ENCODE peak calls at places on chromosomes 1 and 21, in ten cellular contexts. One of them, this sample, is unnamed.
A peak's percentile ranks its signal among the peaks of the same experiment; 100 is the strongest.

GRCh38 chr1:178057131-178057765 is 36.7 kb upstream of the RASAL2 start:
- ATAC-seq in psoas muscle: peak; percentile 14
- ATAC-seq in gastrocnemius medialis: peak; percentile 18
- ATAC-seq in foreskin keratinocyte: no peak
- ATAC-seq in left cardiac atrium: peak; percentile 50
- ATAC-seq in omental fat pad: no peak
- ATAC-seq in stimulated activated naive CD8-positive, alpha-beta T cell treated with anti-CD3 and anti-CD28 coated beads, Interleukin-15, Interleukin-2, amounts not matched to agents 100 U/mL and 50 U/mL, for 24 hours: no peak
- ATAC-seq in activated CD4-positive, CD25-positive, alpha-beta regulatory T cell treated with anti-CD3 and anti-CD28 coated beads, Interleukin-2, amount 50 U/mL, for 24 hours: no peak
- ATAC-seq in gastroesophageal sphincter: no peak
- ATAC-seq in right cardiac atrium: peak; percentile 42
- ATAC-seq in this sample: no peak

GRCh38 chr21:31254131-31254530 is 89.9 kb downstream of the TIAM1 start:
- ATAC-seq in psoas muscle: no peak
- ATAC-seq in gastrocnemius medialis: no peak
- ATAC-seq in foreskin keratinocyte: no peak
- ATAC-seq in left cardiac atrium: no peak
- ATAC-seq in omental fat pad: no peak
- ATAC-seq in stimulated activated naive CD8-positive, alpha-beta T cell treated with anti-CD3 and anti-CD28 coated beads, Interleukin-15, Interleukin-2, amounts not matched to agents 100 U/mL and 50 U/mL, for 24 hours: no peak
- ATAC-seq in activated CD4-positive, CD25-positive, alpha-beta regulatory T cell treated with anti-CD3 and anti-CD28 coated beads, Interleukin-2, amount 50 U/mL, for 24 hours: no peak
- ATAC-seq in gastroesophageal sphincter: no peak
- ATAC-seq in right cardiac atrium: no peak
- ATAC-seq in this sample: no peak

GRCh38 chr1:41900611-41901444 is 17.9 kb downstream of the HIVEP3 start:
- ATAC-seq in psoas muscle: no peak
- ATAC-seq in gastrocnemius medialis: no peak
- ATAC-seq in foreskin keratinocyte: peak; percentile 83
- ATAC-seq in left cardiac atrium: peak; percentile 47
- ATAC-seq in omental fat pad: peak; percentile 36
- ATAC-seq in stimulated activated naive CD8-positive, alpha-beta T cell treated with anti-CD3 and anti-CD28 coated beads, Interleukin-15, Interleukin-2, amounts not matched to agents 100 U/mL and 50 U/mL, for 24 hours: no peak
- ATAC-seq in activated CD4-positive, CD25-positive, alpha-beta regulatory T cell treated with anti-CD3 and anti-CD28 coated beads, Interleukin-2, amount 50 U/mL, for 24 hours: no peak
- ATAC-seq in gastroesophageal sphincter: no peak
- ATAC-seq in right cardiac atrium: no peak
- ATAC-seq in this sample: no peak

GRCh38 chr1:230572121-230573083 is 69.9 kb upstream of the COG2 start:
- ATAC-seq in psoas muscle: no peak
- ATAC-seq in gastrocnemius medialis: no peak
- ATAC-seq in foreskin keratinocyte: no peak
- ATAC-seq in left cardiac atrium: no peak
- ATAC-seq in omental fat pad: no peak
- ATAC-seq in stimulated activated naive CD8-positive, alpha-beta T cell treated with anti-CD3 and anti-CD28 coated beads, Interleukin-15, Interleukin-2, amounts not matched to agents 100 U/mL and 50 U/mL, for 24 hours: no peak
- ATAC-seq in activated CD4-positive, CD25-positive, alpha-beta regulatory T cell treated with anti-CD3 and anti-CD28 coated beads, Interleukin-2, amount 50 U/mL, for 24 hours: no peak
- ATAC-seq in gastroesophageal sphincter: no peak
- ATAC-seq in right cardiac atrium: no peak
- ATAC-seq in this sample: no peak

GRCh38 chr1:23132033-23132432 is 36.6 kb downstream of the LUZP1 start:
- ATAC-seq in psoas muscle: no peak
- ATAC-seq in gastrocnemius medialis: no peak
- ATAC-seq in foreskin keratinocyte: peak; percentile 28
- ATAC-seq in left cardiac atrium: no peak
- ATAC-seq in omental fat pad: no peak
- ATAC-seq in stimulated activated naive CD8-positive, alpha-beta T cell treated with anti-CD3 and anti-CD28 coated beads, Interleukin-15, Interleukin-2, amounts not matched to agents 100 U/mL and 50 U/mL, for 24 hours: no peak
- ATAC-seq in activated CD4-positive, CD25-positive, alpha-beta regulatory T cell treated with anti-CD3 and anti-CD28 coated beads, Interleukin-2, amount 50 U/mL, for 24 hours: peak; percentile 98
- ATAC-seq in gastroesophageal sphincter: no peak
- ATAC-seq in right cardiac atrium: no peak
- ATAC-seq in this sample: no peak

GRCh38 chr1:34970829-34971228 is 14.3 kb downstream of the TMEM35B start:
- ATAC-seq in psoas muscle: no peak
- ATAC-seq in gastrocnemius medialis: no peak
- ATAC-seq in foreskin keratinocyte: no peak
- ATAC-seq in left cardiac atrium: no peak
- ATAC-seq in omental fat pad: no peak
- ATAC-seq in stimulated activated naive CD8-positive, alpha-beta T cell treated with anti-CD3 and anti-CD28 coated beads, Interleukin-15, Interleukin-2, amounts not matched to agents 100 U/mL and 50 U/mL, for 24 hours: no peak
- ATAC-seq in activated CD4-positive, CD25-positive, alpha-beta regulatory T cell treated with anti-CD3 and anti-CD28 coated beads, Interleukin-2, amount 50 U/mL, for 24 hours: no peak
- ATAC-seq in gastroesophageal sphincter: no peak
- ATAC-seq in right cardiac atrium: no peak
- ATAC-seq in this sample: no peak

GRCh38 chr1:241482761-241483250 is 36.7 kb downstream of the FH start:
- ATAC-seq in psoas muscle: no peak
- ATAC-seq in gastrocnemius medialis: no peak
- ATAC-seq in foreskin keratinocyte: peak; percentile 86
- ATAC-seq in left cardiac atrium: no peak
- ATAC-seq in omental fat pad: no peak
- ATAC-seq in stimulated activated naive CD8-positive, alpha-beta T cell treated with anti-CD3 and anti-CD28 coated beads, Interleukin-15, Interleukin-2, amounts not matched to agents 100 U/mL and 50 U/mL, for 24 hours: peak; percentile 70
- ATAC-seq in activated CD4-positive, CD25-positive, alpha-beta regulatory T cell treated with anti-CD3 and anti-CD28 coated beads, Interleukin-2, amount 50 U/mL, for 24 hours: peak; percentile 61
- ATAC-seq in gastroesophageal sphincter: no peak
- ATAC-seq in right cardiac atrium: no peak
- ATAC-seq in this sample: no peak

GRCh38 chr21:31236528-31236927 is 107.5 kb downstream of the TIAM1 start:
- ATAC-seq in psoas muscle: no peak
- ATAC-seq in gastrocnemius medialis: no peak
- ATAC-seq in foreskin keratinocyte: no peak
- ATAC-seq in left cardiac atrium: no peak
- ATAC-seq in omental fat pad: no peak
- ATAC-seq in stimulated activated naive CD8-positive, alpha-beta T cell treated with anti-CD3 and anti-CD28 coated beads, Interleukin-15, Interleukin-2, amounts not matched to agents 100 U/mL and 50 U/mL, for 24 hours: peak; percentile 84
- ATAC-seq in activated CD4-positive, CD25-positive, alpha-beta regulatory T cell treated with anti-CD3 and anti-CD28 coated beads, Interleukin-2, amount 50 U/mL, for 24 hours: no peak
- ATAC-seq in gastroesophageal sphincter: no peak
- ATAC-seq in right cardiac atrium: no peak
- ATAC-seq in this sample: no peak

GRCh38 chr1:21939650-21940374 is 2.7 kb upstream of the HSPG2 start:
- ATAC-seq in psoas muscle: peak; percentile 68
- ATAC-seq in gastrocnemius medialis: peak; percentile 42
- ATAC-seq in foreskin keratinocyte: peak; percentile 63
- ATAC-seq in left cardiac atrium: peak; percentile 32
- ATAC-seq in omental fat pad: peak; percentile 54
- ATAC-seq in stimulated activated naive CD8-positive, alpha-beta T cell treated with anti-CD3 and anti-CD28 coated beads, Interleukin-15, Interleukin-2, amounts not matched to agents 100 U/mL and 50 U/mL, for 24 hours: no peak
- ATAC-seq in activated CD4-positive, CD25-positive, alpha-beta regulatory T cell treated with anti-CD3 and anti-CD28 coated beads, Interleukin-2, amount 50 U/mL, for 24 hours: no peak
- ATAC-seq in gastroesophageal sphincter: peak; percentile 39
- ATAC-seq in right cardiac atrium: peak; percentile 51
- ATAC-seq in this sample: no peak

GRCh38 chr1:198986041-198986440 is 347.2 kb downstream of the PTPRC start:
- ATAC-seq in psoas muscle: no peak
- ATAC-seq in gastrocnemius medialis: no peak
- ATAC-seq in foreskin keratinocyte: no peak
- ATAC-seq in left cardiac atrium: no peak
- ATAC-seq in omental fat pad: no peak
- ATAC-seq in stimulated activated naive CD8-positive, alpha-beta T cell treated with anti-CD3 and anti-CD28 coated beads, Interleukin-15, Interleukin-2, amounts not matched to agents 100 U/mL and 50 U/mL, for 24 hours: no peak
- ATAC-seq in activated CD4-positive, CD25-positive, alpha-beta regulatory T cell treated with anti-CD3 and anti-CD28 coated beads, Interleukin-2, amount 50 U/mL, for 24 hours: no peak
- ATAC-seq in gastroesophageal sphincter: no peak
- ATAC-seq in right cardiac atrium: no peak
- ATAC-seq in this sample: no peak

GRCh38 chr1:202127836-202128622 is 5.3 kb downstream of the GPR37L1 start:
- ATAC-seq in psoas muscle: no peak
- ATAC-seq in gastrocnemius medialis: no peak
- ATAC-seq in foreskin keratinocyte: no peak
- ATAC-seq in left cardiac atrium: no peak
- ATAC-seq in omental fat pad: no peak
- ATAC-seq in stimulated activated naive CD8-positive, alpha-beta T cell treated with anti-CD3 and anti-CD28 coated beads, Interleukin-15, Interleukin-2, amounts not matched to agents 100 U/mL and 50 U/mL, for 24 hours: no peak
- ATAC-seq in activated CD4-positive, CD25-positive, alpha-beta regulatory T cell treated with anti-CD3 and anti-CD28 coated beads, Interleukin-2, amount 50 U/mL, for 24 hours: no peak
- ATAC-seq in gastroesophageal sphincter: no peak
- ATAC-seq in right cardiac atrium: no peak
- ATAC-seq in this sample: no peak

GRCh38 chr1:55203064-55203463 is 12.1 kb downstream of the USP24 start:
- ATAC-seq in psoas muscle: no peak
- ATAC-seq in gastrocnemius medialis: no peak
- ATAC-seq in foreskin keratinocyte: no peak
- ATAC-seq in left cardiac atrium: no peak
- ATAC-seq in omental fat pad: no peak
- ATAC-seq in stimulated activated naive CD8-positive, alpha-beta T cell treated with anti-CD3 and anti-CD28 coated beads, Interleukin-15, Interleukin-2, amounts not matched to agents 100 U/mL and 50 U/mL, for 24 hours: peak; percentile 21
- ATAC-seq in activated CD4-positive, CD25-positive, alpha-beta regulatory T cell treated with anti-CD3 and anti-CD28 coated beads, Interleukin-2, amount 50 U/mL, for 24 hours: peak; percentile 37
- ATAC-seq in gastroesophageal sphincter: no peak
- ATAC-seq in right cardiac atrium: no peak
- ATAC-seq in this sample: no peak

GRCh38 chr1:183607322-183607980 is 17.2 kb upstream of the NCF2 start:
- ATAC-seq in psoas muscle: no peak
- ATAC-seq in gastrocnemius medialis: no peak
- ATAC-seq in foreskin keratinocyte: no peak
- ATAC-seq in left cardiac atrium: no peak
- ATAC-seq in omental fat pad: no peak
- ATAC-seq in stimulated activated naive CD8-positive, alpha-beta T cell treated with anti-CD3 and anti-CD28 coated beads, Interleukin-15, Interleukin-2, amounts not matched to agents 100 U/mL and 50 U/mL, for 24 hours: no peak
- ATAC-seq in activated CD4-positive, CD25-positive, alpha-beta regulatory T cell treated with anti-CD3 and anti-CD28 coated beads, Interleukin-2, amount 50 U/mL, for 24 hours: no peak
- ATAC-seq in gastroesophageal sphincter: no peak
- ATAC-seq in right cardiac atrium: no peak
- ATAC-seq in this sample: peak; percentile 59

GRCh38 chr1:232689714-232690113 is 59.8 kb upstream of the SIPA1L2 start:
- ATAC-seq in psoas muscle: no peak
- ATAC-seq in gastrocnemius medialis: no peak
- ATAC-seq in foreskin keratinocyte: no peak
- ATAC-seq in left cardiac atrium: no peak
- ATAC-seq in omental fat pad: no peak
- ATAC-seq in stimulated activated naive CD8-positive, alpha-beta T cell treated with anti-CD3 and anti-CD28 coated beads, Interleukin-15, Interleukin-2, amounts not matched to agents 100 U/mL and 50 U/mL, for 24 hours: no peak
- ATAC-seq in activated CD4-positive, CD25-positive, alpha-beta regulatory T cell treated with anti-CD3 and anti-CD28 coated beads, Interleukin-2, amount 50 U/mL, for 24 hours: no peak
- ATAC-seq in gastroesophageal sphincter: no peak
- ATAC-seq in right cardiac atrium: no peak
- ATAC-seq in this sample: no peak

GRCh38 chr1:97038410-97038809 is 316.8 kb downstream of the PTBP2 start:
- ATAC-seq in psoas muscle: no peak
- ATAC-seq in gastrocnemius medialis: no peak
- ATAC-seq in foreskin keratinocyte: peak; percentile 21
- ATAC-seq in left cardiac atrium: no peak
- ATAC-seq in omental fat pad: no peak
- ATAC-seq in stimulated activated naive CD8-positive, alpha-beta T cell treated with anti-CD3 and anti-CD28 coated beads, Interleukin-15, Interleukin-2, amounts not matched to agents 100 U/mL and 50 U/mL, for 24 hours: no peak
- ATAC-seq in activated CD4-positive, CD25-positive, alpha-beta regulatory T cell treated with anti-CD3 and anti-CD28 coated beads, Interleukin-2, amount 50 U/mL, for 24 hours: no peak
- ATAC-seq in gastroesophageal sphincter: no peak
- ATAC-seq in right cardiac atrium: no peak
- ATAC-seq in this sample: no peak

GRCh38 chr1:7558041-7558461 is 213.0 kb upstream of the VAMP3 start:
- ATAC-seq in psoas muscle: no peak
- ATAC-seq in gastrocnemius medialis: no peak
- ATAC-seq in foreskin keratinocyte: no peak
- ATAC-seq in left cardiac atrium: peak; percentile 30
- ATAC-seq in omental fat pad: no peak
- ATAC-seq in stimulated activated naive CD8-positive, alpha-beta T cell treated with anti-CD3 and anti-CD28 coated beads, Interleukin-15, Interleukin-2, amounts not matched to agents 100 U/mL and 50 U/mL, for 24 hours: no peak
- ATAC-seq in activated CD4-positive, CD25-positive, alpha-beta regulatory T cell treated with anti-CD3 and anti-CD28 coated beads, Interleukin-2, amount 50 U/mL, for 24 hours: no peak
- ATAC-seq in gastroesophageal sphincter: no peak
- ATAC-seq in right cardiac atrium: peak; percentile 26
- ATAC-seq in this sample: no peak

GRCh38 chr1:17452686-17453085 is 13.2 kb upstream of the RCC2 start:
- ATAC-seq in psoas muscle: no peak
- ATAC-seq in gastrocnemius medialis: no peak
- ATAC-seq in foreskin keratinocyte: no peak
- ATAC-seq in left cardiac atrium: no peak
- ATAC-seq in omental fat pad: no peak
- ATAC-seq in stimulated activated naive CD8-positive, alpha-beta T cell treated with anti-CD3 and anti-CD28 coated beads, Interleukin-15, Interleukin-2, amounts not matched to agents 100 U/mL and 50 U/mL, for 24 hours: no peak
- ATAC-seq in activated CD4-positive, CD25-positive, alpha-beta regulatory T cell treated with anti-CD3 and anti-CD28 coated beads, Interleukin-2, amount 50 U/mL, for 24 hours: no peak
- ATAC-seq in gastroesophageal sphincter: no peak
- ATAC-seq in right cardiac atrium: no peak
- ATAC-seq in this sample: no peak

GRCh38 chr1:8394456-8395321 is 76.8 kb downstream of the SLC45A1 start:
- ATAC-seq in psoas muscle: no peak
- ATAC-seq in gastrocnemius medialis: no peak
- ATAC-seq in foreskin keratinocyte: peak; percentile 19
- ATAC-seq in left cardiac atrium: no peak
- ATAC-seq in omental fat pad: no peak
- ATAC-seq in stimulated activated naive CD8-positive, alpha-beta T cell treated with anti-CD3 and anti-CD28 coated beads, Interleukin-15, Interleukin-2, amounts not matched to agents 100 U/mL and 50 U/mL, for 24 hours: no peak
- ATAC-seq in activated CD4-positive, CD25-positive, alpha-beta regulatory T cell treated with anti-CD3 and anti-CD28 coated beads, Interleukin-2, amount 50 U/mL, for 24 hours: peak; percentile 62
- ATAC-seq in gastroesophageal sphincter: no peak
- ATAC-seq in right cardiac atrium: no peak
- ATAC-seq in this sample: no peak

GRCh38 chr1:170732262-170732595 is 68.3 kb downstream of the PRRX1 start:
- ATAC-seq in psoas muscle: peak; percentile 34
- ATAC-seq in gastrocnemius medialis: peak; percentile 10
- ATAC-seq in foreskin keratinocyte: no peak
- ATAC-seq in left cardiac atrium: peak; percentile 25
- ATAC-seq in omental fat pad: no peak
- ATAC-seq in stimulated activated naive CD8-positive, alpha-beta T cell treated with anti-CD3 and anti-CD28 coated beads, Interleukin-15, Interleukin-2, amounts not matched to agents 100 U/mL and 50 U/mL, for 24 hours: no peak
- ATAC-seq in activated CD4-positive, CD25-positive, alpha-beta regulatory T cell treated with anti-CD3 and anti-CD28 coated beads, Interleukin-2, amount 50 U/mL, for 24 hours: no peak
- ATAC-seq in gastroesophageal sphincter: no peak
- ATAC-seq in right cardiac atrium: no peak
- ATAC-seq in this sample: no peak

GRCh38 chr1:4395158-4395557 is 259.3 kb upstream of the AJAP1 start:
- ATAC-seq in psoas muscle: no peak
- ATAC-seq in gastrocnemius medialis: no peak
- ATAC-seq in foreskin keratinocyte: peak; percentile 59
- ATAC-seq in left cardiac atrium: no peak
- ATAC-seq in omental fat pad: no peak
- ATAC-seq in stimulated activated naive CD8-positive, alpha-beta T cell treated with anti-CD3 and anti-CD28 coated beads, Interleukin-15, Interleukin-2, amounts not matched to agents 100 U/mL and 50 U/mL, for 24 hours: no peak
- ATAC-seq in activated CD4-positive, CD25-positive, alpha-beta regulatory T cell treated with anti-CD3 and anti-CD28 coated beads, Interleukin-2, amount 50 U/mL, for 24 hours: no peak
- ATAC-seq in gastroesophageal sphincter: no peak
- ATAC-seq in right cardiac atrium: no peak
- ATAC-seq in this sample: no peak

GRCh38 chr1:192794768-192795035 is 14.1 kb upstream of the RGS2 start:
- ATAC-seq in psoas muscle: no peak
- ATAC-seq in gastrocnemius medialis: no peak
- ATAC-seq in foreskin keratinocyte: no peak
- ATAC-seq in left cardiac atrium: no peak
- ATAC-seq in omental fat pad: no peak
- ATAC-seq in stimulated activated naive CD8-positive, alpha-beta T cell treated with anti-CD3 and anti-CD28 coated beads, Interleukin-15, Interleukin-2, amounts not matched to agents 100 U/mL and 50 U/mL, for 24 hours: no peak
- ATAC-seq in activated CD4-positive, CD25-positive, alpha-beta regulatory T cell treated with anti-CD3 and anti-CD28 coated beads, Interleukin-2, amount 50 U/mL, for 24 hours: no peak
- ATAC-seq in gastroesophageal sphincter: no peak
- ATAC-seq in right cardiac atrium: no peak
- ATAC-seq in this sample: no peak

GRCh38 chr1:31902509-31902857 is 35.7 kb downstream of the PTP4A2 start:
- ATAC-seq in psoas muscle: no peak
- ATAC-seq in gastrocnemius medialis: no peak
- ATAC-seq in foreskin keratinocyte: no peak
- ATAC-seq in left cardiac atrium: no peak
- ATAC-seq in omental fat pad: no peak
- ATAC-seq in stimulated activated naive CD8-positive, alpha-beta T cell treated with anti-CD3 and anti-CD28 coated beads, Interleukin-15, Interleukin-2, amounts not matched to agents 100 U/mL and 50 U/mL, for 24 hours: no peak
- ATAC-seq in activated CD4-positive, CD25-positive, alpha-beta regulatory T cell treated with anti-CD3 and anti-CD28 coated beads, Interleukin-2, amount 50 U/mL, for 24 hours: no peak
- ATAC-seq in gastroesophageal sphincter: no peak
- ATAC-seq in right cardiac atrium: no peak
- ATAC-seq in this sample: peak; percentile 76

GRCh38 chr1:3868464-3869006 is 11.3 kb downstream of the DFFB start:
- ATAC-seq in psoas muscle: peak; percentile 44
- ATAC-seq in gastrocnemius medialis: no peak
- ATAC-seq in foreskin keratinocyte: no peak
- ATAC-seq in left cardiac atrium: peak; percentile 48
- ATAC-seq in omental fat pad: peak; percentile 53
- ATAC-seq in stimulated activated naive CD8-positive, alpha-beta T cell treated with anti-CD3 and anti-CD28 coated beads, Interleukin-15, Interleukin-2, amounts not matched to agents 100 U/mL and 50 U/mL, for 24 hours: no peak
- ATAC-seq in activated CD4-positive, CD25-positive, alpha-beta regulatory T cell treated with anti-CD3 and anti-CD28 coated beads, Interleukin-2, amount 50 U/mL, for 24 hours: no peak
- ATAC-seq in gastroesophageal sphincter: no peak
- ATAC-seq in right cardiac atrium: peak; percentile 55
- ATAC-seq in this sample: peak; percentile 62

GRCh38 chr1:8116892-8117262 is 90.8 kb upstream of the ERRFI1 start:
- ATAC-seq in psoas muscle: peak; percentile 77
- ATAC-seq in gastrocnemius medialis: peak; percentile 67
- ATAC-seq in foreskin keratinocyte: no peak
- ATAC-seq in left cardiac atrium: peak; percentile 90
- ATAC-seq in omental fat pad: peak; percentile 45
- ATAC-seq in stimulated activated naive CD8-positive, alpha-beta T cell treated with anti-CD3 and anti-CD28 coated beads, Interleukin-15, Interleukin-2, amounts not matched to agents 100 U/mL and 50 U/mL, for 24 hours: no peak
- ATAC-seq in activated CD4-positive, CD25-positive, alpha-beta regulatory T cell treated with anti-CD3 and anti-CD28 coated beads, Interleukin-2, amount 50 U/mL, for 24 hours: no peak
- ATAC-seq in gastroesophageal sphincter: peak; percentile 71
- ATAC-seq in right cardiac atrium: peak; percentile 90
- ATAC-seq in this sample: no peak

GRCh38 chr1:153790996-153791855 is 16.0 kb downstream of the SLC27A3 start:
- ATAC-seq in psoas muscle: peak; percentile 53
- ATAC-seq in gastrocnemius medialis: no peak
- ATAC-seq in foreskin keratinocyte: no peak
- ATAC-seq in left cardiac atrium: peak; percentile 65
- ATAC-seq in omental fat pad: peak; percentile 69
- ATAC-seq in stimulated activated naive CD8-positive, alpha-beta T cell treated with anti-CD3 and anti-CD28 coated beads, Interleukin-15, Interleukin-2, amounts not matched to agents 100 U/mL and 50 U/mL, for 24 hours: peak; percentile 86
- ATAC-seq in activated CD4-positive, CD25-positive, alpha-beta regulatory T cell treated with anti-CD3 and anti-CD28 coated beads, Interleukin-2, amount 50 U/mL, for 24 hours: peak; percentile 94
- ATAC-seq in gastroesophageal sphincter: peak; percentile 74
- ATAC-seq in right cardiac atrium: peak; percentile 26
- ATAC-seq in this sample: peak; percentile 97

GRCh38 chr1:162040657-162041056 is 17.0 kb upstream of the OLFML2B start:
- ATAC-seq in psoas muscle: no peak
- ATAC-seq in gastrocnemius medialis: no peak
- ATAC-seq in foreskin keratinocyte: peak; percentile 59
- ATAC-seq in left cardiac atrium: no peak
- ATAC-seq in omental fat pad: no peak
- ATAC-seq in stimulated activated naive CD8-positive, alpha-beta T cell treated with anti-CD3 and anti-CD28 coated beads, Interleukin-15, Interleukin-2, amounts not matched to agents 100 U/mL and 50 U/mL, for 24 hours: no peak
- ATAC-seq in activated CD4-positive, CD25-positive, alpha-beta regulatory T cell treated with anti-CD3 and anti-CD28 coated beads, Interleukin-2, amount 50 U/mL, for 24 hours: no peak
- ATAC-seq in gastroesophageal sphincter: no peak
- ATAC-seq in right cardiac atrium: no peak
- ATAC-seq in this sample: no peak

GRCh38 chr1:46613661-46614603 is 2.7 kb downstream of the MOB3C start:
- ATAC-seq in psoas muscle: peak; percentile 78
- ATAC-seq in gastrocnemius medialis: peak; percentile 75
- ATAC-seq in foreskin keratinocyte: peak; percentile 24
- ATAC-seq in left cardiac atrium: peak; percentile 74
- ATAC-seq in omental fat pad: peak; percentile 54
- ATAC-seq in stimulated activated naive CD8-positive, alpha-beta T cell treated with anti-CD3 and anti-CD28 coated beads, Interleukin-15, Interleukin-2, amounts not matched to agents 100 U/mL and 50 U/mL, for 24 hours: peak; percentile 40
- ATAC-seq in activated CD4-positive, CD25-positive, alpha-beta regulatory T cell treated with anti-CD3 and anti-CD28 coated beads, Interleukin-2, amount 50 U/mL, for 24 hours: peak; percentile 13
- ATAC-seq in gastroesophageal sphincter: peak; percentile 74
- ATAC-seq in right cardiac atrium: peak; percentile 77
- ATAC-seq in this sample: no peak

GRCh38 chr1:228089520-228090380 is 7.2 kb downstream of the ARF1 start:
- ATAC-seq in psoas muscle: peak; percentile 29
- ATAC-seq in gastrocnemius medialis: no peak
- ATAC-seq in foreskin keratinocyte: no peak
- ATAC-seq in left cardiac atrium: no peak
- ATAC-seq in omental fat pad: no peak
- ATAC-seq in stimulated activated naive CD8-positive, alpha-beta T cell treated with anti-CD3 and anti-CD28 coated beads, Interleukin-15, Interleukin-2, amounts not matched to agents 100 U/mL and 50 U/mL, for 24 hours: no peak
- ATAC-seq in activated CD4-positive, CD25-positive, alpha-beta regulatory T cell treated with anti-CD3 and anti-CD28 coated beads, Interleukin-2, amount 50 U/mL, for 24 hours: no peak
- ATAC-seq in gastroesophageal sphincter: no peak
- ATAC-seq in right cardiac atrium: no peak
- ATAC-seq in this sample: peak; percentile 83

This sample was measured in stimulated activated memory B cell treated with anti-CD40 and anti-IgM and Interleukin-4, amounts not matched to agents 10 μg/mL and 1 μg/mL and 100 μg/mL, for 72 hours.